ENCODE peak calls at places on chromosomes 1 and 21, in nine cellular contexts. X is body of pancreas, K is pancreas, I is foreskin fibroblast, D is Peyer's patch, E is transverse colon, M is NB4, R is AG04449, T is fibroblast of mammary gland. Z is an unnamed sample.

GRCh38 chr1:101043776-101044175 is 18.2 kb upstream of the DPH5 start:
- DNase-seq in X (no peak), K (no peak), I (peak; percentile 62), D (no peak), E (no peak), M (no peak), R (peak; percentile 10), T (peak; percentile 51), Z (no peak)

GRCh38 chr1:58577676-58578073 is 623 bp upstream of the TACSTD2 start:
- DNase-seq in X (no peak), K (no peak), I (no peak), D (no peak), E (no peak), M (peak; percentile 13), R (no peak), T (no peak), Z (no peak)

GRCh38 chr21:36722370-36723368 is 23.8 kb downstream of the SIM2 start:
- DNase-seq in X (peak; percentile 7), K (no peak), I (no peak), D (peak; percentile 22), E (no peak), M (no peak), R (no peak), T (no peak), Z (no peak)

GRCh38 chr1:157170677-157171515 is 32.7 kb upstream of the ETV3 start:
- DNase-seq in X (peak; percentile 39), K (no peak), I (peak; percentile 42), D (peak; percentile 74), E (peak; percentile 59), M (peak; percentile 54), R (no peak), T (peak; percentile 26), Z (no peak)

GRCh38 chr1:158728510-158729225 is 8.1 kb upstream of the OR6K3 start:
- DNase-seq in X (no peak), K (no peak), I (no peak), D (no peak), E (no peak), M (no peak), R (no peak), T (no peak), Z (no peak)

GRCh38 chr1:150926094-150926741 is at the start of gene SETDB1:
- DNase-seq in X (peak; percentile 97), K (peak; percentile 93), I (peak; percentile 98), D (peak; percentile 98), E (peak; percentile 96), M (peak; percentile 98), R (peak; percentile 61), T (peak; percentile 96), Z (peak; percentile 89)

GRCh38 chr1:174197088-174197487 is 37.8 kb downstream of the RABGAP1L start:
- DNase-seq in X (no peak), K (no peak), I (no peak), D (no peak), E (no peak), M (no peak), R (no peak), T (no peak), Z (no peak)

GRCh38 chr1:60149254-60149653 is 75.7 kb upstream of the C1orf87 start:
- DNase-seq in X (peak; percentile 56), K (peak; percentile 59), I (no peak), D (peak; percentile 44), E (peak; percentile 57), M (no peak), R (no peak), T (no peak), Z (peak; percentile 29)

GRCh38 chr1:150164224-150164623 is 14.5 kb downstream of the PLEKHO1 start:
- DNase-seq in X (no peak), K (no peak), I (no peak), D (peak; percentile 58), E (no peak), M (no peak), R (no peak), T (no peak), Z (no peak)

DNA sequence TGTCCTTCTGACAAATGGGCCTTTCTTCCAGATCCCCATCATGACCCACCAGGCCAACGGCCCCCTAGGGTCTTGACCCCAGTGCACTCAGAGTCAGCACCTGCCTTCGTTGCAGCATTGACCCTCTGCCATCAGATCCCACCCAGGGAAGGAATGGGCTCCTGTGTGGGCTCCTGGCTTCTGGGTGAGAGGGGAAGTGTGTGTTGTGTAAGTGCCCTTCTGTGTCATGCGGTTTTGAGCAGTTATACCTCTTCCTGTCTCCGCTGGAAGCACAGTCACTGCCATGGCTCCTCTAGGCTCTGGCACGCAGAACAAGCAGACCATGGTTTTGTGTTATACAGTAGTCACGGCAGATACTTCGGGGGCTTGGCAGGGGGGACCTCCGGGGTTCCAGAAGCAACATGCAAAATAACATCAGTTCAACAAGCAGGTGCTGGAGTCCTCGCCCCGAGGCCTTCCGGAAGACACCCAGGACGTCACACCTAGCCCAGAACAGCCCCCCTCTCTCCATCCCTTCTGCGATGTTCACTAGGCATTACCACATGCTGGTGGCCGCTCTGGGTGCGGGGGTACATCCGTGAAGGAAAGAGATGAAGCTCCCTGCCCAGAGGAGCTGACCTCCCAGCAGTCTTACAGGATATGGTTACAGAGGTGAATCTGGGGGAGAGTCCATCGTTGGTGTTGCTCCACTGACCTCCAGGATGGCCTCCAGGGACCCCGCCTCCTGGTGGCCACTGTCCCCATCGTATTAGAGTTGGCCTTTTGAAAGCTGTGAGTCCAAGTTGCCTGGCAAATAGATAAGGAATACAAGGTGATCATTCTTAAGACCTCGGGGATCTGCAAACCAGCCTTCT is 17.4 kb upstream of the KCNAB2 start:
- DNase-seq in X (no peak), K (peak; percentile 10), I (no peak), D (peak; percentile 79), E (peak; percentile 43), M (peak; percentile 95), R (no peak), T (peak; percentile 21), Z (no peak)
- TF ChIP-seq CTCF in X (no peak), K (no peak), I (no peak), D (no peak), E (no peak), M (peak; percentile 3), R (no peak), T (no peak), Z (no peak)

DNA sequence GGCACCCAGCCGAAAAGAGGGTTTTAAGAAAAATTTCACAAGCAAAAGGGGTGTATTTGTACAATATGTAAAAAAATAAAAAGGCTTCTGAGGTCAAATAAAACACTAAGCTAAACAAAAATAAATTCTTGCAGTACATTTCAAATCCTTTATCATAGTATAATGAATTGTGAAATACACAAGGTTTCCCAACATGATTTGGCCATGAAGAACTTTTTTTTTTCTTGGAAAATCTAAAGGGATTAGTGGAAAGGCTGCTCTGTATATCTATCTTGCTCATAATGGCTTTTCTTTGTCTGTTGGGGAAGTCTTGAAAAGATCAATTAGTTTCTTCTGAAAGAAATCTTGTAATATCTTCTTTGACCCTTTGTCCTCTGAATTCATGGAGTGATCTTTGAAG is 593.4 kb downstream of the PLPP3 start:
- DNase-seq in X (no peak), K (no peak), I (peak; percentile 18), D (no peak), E (no peak), M (no peak), R (no peak), T (peak; percentile 45), Z (no peak)
- H3K4me3 ChIP-seq in X (no peak overlapping the region), K (no peak overlapping the region), I (no peak overlapping the region), D (no peak overlapping the region), E (no peak overlapping the region), M (no peak overlapping the region), R (no peak overlapping the region), T (no peak overlapping the region), Z (no peak overlapping the region)

GRCh38 chr1:3577711-3578432 is 33.4 kb downstream of the MEGF6 start:
- DNase-seq in X (no peak), K (no peak), I (no peak), D (no peak), E (no peak), M (no peak), R (no peak), T (no peak), Z (no peak)

GRCh38 chr1:3577300-3577699 is 34.0 kb downstream of the MEGF6 start:
- DNase-seq in X (no peak), K (no peak), I (no peak), D (no peak), E (no peak), M (no peak), R (no peak), T (no peak), Z (peak; percentile 46)

GRCh38 chr1:3573499-3573898 is 37.8 kb downstream of the MEGF6 start:
- DNase-seq in X (no peak), K (no peak), I (no peak), D (no peak), E (no peak), M (no peak), R (no peak), T (no peak), Z (no peak)

GRCh38 chr1:3578433-3578805 is 32.9 kb downstream of the MEGF6 start:
- DNase-seq in X (no peak), K (no peak), I (no peak), D (no peak), E (no peak), M (no peak), R (no peak), T (no peak), Z (no peak)

GRCh38 chr1:3575953-3576352 is 35.4 kb downstream of the MEGF6 start:
- DNase-seq in X (no peak), K (no peak), I (no peak), D (no peak), E (no peak), M (no peak), R (no peak), T (no peak), Z (no peak)
- TF ChIP-seq CTCF in X (no peak), K (no peak), I (no peak), D (no peak), E (no peak), M (no peak), R (no peak), T (no peak), Z (no peak)

GRCh38 chr21:34075099-34075425 is 1.7 kb downstream of the MRPS6 start:
- DNase-seq in X (no peak), K (no peak), I (no peak), D (no peak), E (no peak), M (no peak), R (no peak), T (no peak), Z (no peak)

GRCh38 chr21:34074283-34075098 is 1.1 kb downstream of the MRPS6 start:
- DNase-seq in X (no peak), K (no peak), I (no peak), D (peak; percentile 52), E (no peak), M (no peak), R (no peak), T (no peak), Z (no peak)

GRCh38 chr21:34076835-34077234 is 3.5 kb downstream of the MRPS6 start:
- DNase-seq in X (no peak), K (no peak), I (no peak), D (no peak), E (no peak), M (no peak), R (no peak), T (no peak), Z (no peak)

GRCh38 chr21:34073749-34074282 is 438 bp downstream of the MRPS6 start:
- DNase-seq in X (no peak), K (peak; percentile 54), I (peak; percentile 69), D (peak; percentile 62), E (peak; percentile 52), M (peak; percentile 49), R (no peak), T (no peak), Z (no peak)

DNA sequence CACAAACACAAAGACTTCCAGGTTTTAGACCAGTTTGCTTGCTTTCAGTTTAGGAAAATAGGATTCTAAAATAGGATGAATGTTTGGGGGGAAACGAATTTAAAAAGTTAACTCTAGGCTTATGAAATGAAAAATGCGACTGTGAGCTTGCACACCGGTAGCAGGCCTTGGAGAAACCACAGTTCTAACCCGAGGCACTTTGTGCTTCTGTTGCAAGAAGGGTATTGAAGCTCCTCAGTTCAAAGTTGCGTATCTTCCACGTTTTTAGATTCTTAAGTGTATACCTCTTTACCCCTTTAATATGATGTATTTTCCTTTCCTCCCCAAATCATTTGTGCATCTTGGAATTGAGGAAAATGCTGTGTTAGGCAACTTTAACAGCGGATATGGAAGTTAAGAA is 2.4 kb downstream of the MRPS6 start:
- DNase-seq in X (no peak), K (no peak), I (no peak), D (no peak), E (no peak), M (peak; percentile 48), R (no peak), T (no peak), Z (no peak)
- H3K4me3 ChIP-seq in X (no peak overlapping the region), K (no peak overlapping the region), I (peak overlapping the region; percentile 78), D (no peak overlapping the region), E (peak overlapping the region; percentile 91), M (peak overlapping the region; percentile 81), R (peak overlapping the region; percentile 26), T (no peak overlapping the region), Z (peak overlapping the region; percentile 90)

Z was measured in retinal pigment epithelial cell.